ENCODE peak calls at places on chromosomes 7 and 10, in five cellular contexts. B is mammary epithelial cell, U is endothelial cell of umbilical vein, G is substantia nigra, Y is GM23248. X is an unnamed sample.

GRCh38 chr7:41695661-41696322 is 7.1 kb downstream of the INHBA start:
- DNase-seq in B (no peak), U (no peak), G (no peak), Y (no peak), X (no peak)

GRCh38 chr10:124624456-124624855 is 119.7 kb downstream of the FAM53B start:
- DNase-seq in B (no peak), U (no peak), G (no peak), Y (no peak), X (no peak)

GRCh38 chr7:30921540-30921930 is 9.9 kb downstream of the AQP1 start:
- DNase-seq in B (no peak), U (no peak), G (no peak), Y (no peak), X (no peak)

GRCh38 chr10:114607358-114607998 is 50.6 kb downstream of the ABLIM1 start:
- DNase-seq in B (peak), U (peak), G (no peak), Y (peak), X (no peak)

GRCh38 chr10:57692255-57692980 is 575.3 kb downstream of the IPMK start:
- DNase-seq in B (peak), U (no peak), G (no peak), Y (peak), X (no peak)

GRCh38 chr7:17991866-17992648 is 35.6 kb downstream of the PRPS1L1 start:
- DNase-seq in B (no peak), U (no peak), G (no peak), Y (peak), X (no peak)

GRCh38 chr10:124605856-124606812 is 138.0 kb downstream of the FAM53B start:
- DNase-seq in B (no peak), U (no peak), G (no peak), Y (no peak), X (no peak)

GRCh38 chr10:22856444-22857074 is 71.3 kb upstream of the ARMC3 start:
- DNase-seq in B (no peak), U (no peak), G (no peak), Y (no peak), X (no peak)

GRCh38 chr10:13536674-13537366 is 8.0 kb upstream of the BEND7 start:
- DNase-seq in B (peak), U (peak), G (no peak), Y (peak), X (no peak)

GRCh38 chr7:28082071-28082470 is 98.5 kb downstream of the JAZF1 start:
- DNase-seq in B (no peak), U (no peak), G (no peak), Y (no peak), X (no peak)

GRCh38 chr10:1731592-1731991 is 5.7 kb downstream of the ADARB2 start:
- DNase-seq in B (no peak), U (no peak), G (no peak), Y (no peak), X (no peak)

GRCh38 chr10:53903756-53904155 is 897.3 kb downstream of the PCDH15 start:
- DNase-seq in B (peak), U (no peak), G (no peak), Y (no peak), X (no peak)

GRCh38 chr7:43834463-43835251 is 34.7 kb downstream of the MRPS24 start:
- DNase-seq in B (peak), U (peak), G (no peak), Y (peak), X (no peak)

GRCh38 chr10:126854726-126855125 is 50.5 kb upstream of the DOCK1 start:
- DNase-seq in B (no peak), U (no peak), G (no peak), Y (no peak), X (no peak)

GRCh38 chr10:29811751-29812427 is 177.1 kb upstream of the SVIL start:
- DNase-seq in B (peak), U (peak), G (no peak), Y (peak), X (peak)
- H3K27ac ChIP-seq in B (peak), U (no peak), G (no peak), Y (peak), X (no peak)

GRCh38 chr10:86413046-86413728 is 46.6 kb upstream of the GRID1 start:
- DNase-seq in B (no peak), U (no peak), G (no peak), Y (peak), X (no peak)

GRCh38 chr10:86411281-86411841 is 44.8 kb upstream of the GRID1 start:
- DNase-seq in B (no peak), U (peak), G (no peak), Y (peak), X (no peak)

GRCh38 chr10:86410542-86411124 is 44.0 kb upstream of the GRID1 start:
- DNase-seq in B (no peak), U (no peak), G (no peak), Y (peak), X (no peak)

GRCh38 chr10:86409183-86409582 is 42.6 kb upstream of the GRID1 start:
- DNase-seq in B (no peak), U (no peak), G (no peak), Y (no peak), X (no peak)

DNA sequence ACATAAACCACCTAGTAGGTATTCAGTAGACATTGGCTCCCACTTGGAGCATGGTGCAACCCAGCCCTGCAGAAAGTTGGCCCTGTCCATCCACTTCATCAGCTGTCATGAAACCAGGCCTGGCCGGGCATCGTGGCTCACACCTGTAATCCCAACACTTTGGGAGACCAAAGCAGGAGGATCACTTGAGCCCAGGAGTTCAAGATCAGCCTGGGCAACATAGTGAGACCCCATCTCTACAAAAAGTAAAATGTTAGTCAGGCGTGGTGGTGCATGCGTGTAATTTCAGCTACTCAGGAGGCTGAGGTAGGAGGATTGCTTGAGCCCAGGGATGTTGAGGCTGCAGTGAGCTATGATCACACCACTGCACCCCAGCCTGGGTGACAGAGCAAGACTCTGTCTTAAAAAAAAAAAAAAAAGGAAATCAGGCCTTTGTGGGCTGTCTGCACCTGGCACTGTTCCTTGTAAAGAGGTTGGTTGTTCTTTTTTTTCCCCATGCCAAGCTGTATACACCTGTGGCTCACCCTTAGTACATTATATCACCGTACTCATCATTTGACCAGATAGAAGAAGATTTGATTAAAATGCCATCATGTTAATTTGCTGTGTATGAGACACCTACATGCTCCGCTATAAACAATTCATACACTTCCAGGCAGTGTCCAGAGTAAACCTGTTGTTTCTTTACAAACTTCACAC is 45.4 kb upstream of the GRID1 start:
- DNase-seq in B (no peak), U (no peak), G (no peak), Y (no peak), X (no peak)
- H3K27ac ChIP-seq in B (no peak), U (peak), G (no peak), Y (peak), X (no peak)

GRCh38 chr7:24883632-24884013 is 96.4 kb downstream of the OSBPL3 start:
- DNase-seq in B (no peak), U (no peak), G (no peak), Y (no peak), X (no peak)

GRCh38 chr7:24882989-24883631 is 96.9 kb downstream of the OSBPL3 start:
- DNase-seq in B (peak), U (peak), G (no peak), Y (peak), X (peak)

GRCh38 chr7:24885716-24886115 is 94.3 kb downstream of the OSBPL3 start:
- DNase-seq in B (no peak), U (peak), G (no peak), Y (no peak), X (no peak)

GRCh38 chr7:24884401-24884800 is 95.6 kb downstream of the OSBPL3 start:
- DNase-seq in B (no peak), U (no peak), G (no peak), Y (no peak), X (no peak)

DNA sequence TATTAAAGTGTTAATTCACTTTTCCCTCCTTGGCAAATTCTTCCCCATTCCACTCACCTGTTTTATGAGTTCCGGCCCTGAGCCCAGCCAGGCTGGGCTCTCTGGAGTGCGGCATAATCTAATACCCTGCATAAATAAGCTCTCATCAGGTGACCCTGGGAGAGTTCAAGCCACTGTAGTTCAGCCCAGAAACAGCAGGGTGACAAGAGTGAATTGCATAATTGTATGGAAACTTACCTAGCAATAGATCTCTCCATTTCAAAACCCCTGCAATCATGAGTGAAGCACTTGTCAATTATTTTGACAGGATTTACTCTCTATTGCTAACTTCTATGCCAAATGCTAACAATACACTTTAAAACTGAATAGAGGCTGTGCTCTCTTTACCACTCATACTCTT is 94.7 kb downstream of the OSBPL3 start:
- DNase-seq in B (no peak), U (peak), G (no peak), Y (no peak), X (no peak)
- H3K27ac ChIP-seq in B (no peak), U (peak), G (no peak), Y (no peak), X (no peak)

GRCh38 chr10:75061709-75062108 is 49.7 kb upstream of the SAMD8 start:
- DNase-seq in B (no peak), U (no peak), G (no peak), Y (no peak), X (no peak)
- H3K27ac ChIP-seq in B (no peak), U (no peak), G (no peak), Y (peak), X (no peak)

GRCh38 chr7:90595341-90595800 is 750 bp upstream of the CDK14 start:
- DNase-seq in B (no peak), U (no peak), G (no peak), Y (no peak), X (no peak)

GRCh38 chr7:90597527-90597871 is 1.4 kb downstream of the CDK14 start:
- DNase-seq in B (no peak), U (no peak), G (no peak), Y (peak), X (no peak)

GRCh38 chr7:90596745-90597526 is 815 bp downstream of the CDK14 start:
- DNase-seq in B (peak), U (peak), G (no peak), Y (peak), X (no peak)

GRCh38 chr7:90594791-90595317 is 1.3 kb upstream of the CDK14 start:
- DNase-seq in B (peak), U (peak), G (no peak), Y (peak), X (peak)

DNA sequence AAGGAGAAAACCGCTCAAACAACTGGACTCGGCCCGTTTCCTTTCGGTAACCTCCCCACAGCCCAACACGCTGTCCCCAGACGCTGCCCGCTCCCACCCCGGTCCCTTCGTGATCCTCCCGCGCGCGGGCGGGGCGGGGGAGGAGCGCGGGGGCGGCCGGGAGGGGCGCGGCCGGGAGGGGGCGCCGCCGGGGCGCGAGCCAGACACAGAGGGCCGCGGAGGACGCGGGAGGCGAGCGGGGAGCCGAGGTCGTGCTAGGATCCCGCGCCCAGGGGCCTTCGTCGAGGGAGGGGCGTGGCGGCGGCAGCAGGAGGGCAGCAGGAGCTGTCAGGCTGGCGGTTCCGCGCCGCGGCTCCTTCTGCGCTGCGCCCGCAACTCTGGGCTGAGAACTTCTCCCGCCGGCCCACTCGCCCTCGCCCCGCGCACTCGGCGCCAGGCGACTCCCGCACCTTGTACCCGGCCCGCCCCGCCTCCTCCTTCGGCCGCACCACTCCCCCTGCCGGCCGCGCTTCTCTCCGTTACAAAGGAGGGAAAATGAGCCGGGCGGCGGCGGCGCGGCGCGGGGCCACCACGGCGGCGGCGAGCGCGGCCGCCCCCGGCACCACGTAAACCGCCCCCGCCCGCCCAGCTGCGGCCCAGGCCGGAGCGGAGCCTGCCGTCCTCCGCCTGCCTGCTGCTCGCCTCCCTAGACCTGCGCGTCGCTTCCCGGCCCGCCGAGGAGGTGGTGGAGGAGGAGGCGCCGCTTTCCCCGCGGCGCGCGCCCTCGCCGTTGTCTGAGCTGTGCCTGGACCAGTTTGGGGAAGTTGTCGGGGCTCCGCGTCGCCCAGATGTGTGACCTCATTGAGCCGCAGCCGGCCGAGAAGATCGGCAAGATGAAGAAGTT is at the start of gene CDK14:
- DNase-seq in B (peak), U (peak), G (peak), Y (peak), X (peak)
- H3K27ac ChIP-seq in B (peak), U (peak), G (peak), Y (peak), X (peak)

GRCh38 chr7:93530701-93531100 is 43.8 kb downstream of the CALCR start:
- DNase-seq in B (no peak), U (no peak), G (no peak), Y (no peak), X (no peak)

GRCh38 chr7:93538061-93538460 is 36.5 kb downstream of the CALCR start:
- DNase-seq in B (no peak), U (no peak), G (no peak), Y (no peak), X (no peak)

GRCh38 chr7:93535616-93536015 is 38.9 kb downstream of the CALCR start:
- DNase-seq in B (no peak), U (no peak), G (no peak), Y (no peak), X (no peak)
- H3K27ac ChIP-seq in B (no peak), U (no peak), G (no peak), Y (no peak), X (no peak)

GRCh38 chr7:158445421-158446175 is 142.0 kb downstream of the PTPRN2 start:
- DNase-seq in B (no peak), U (no peak), G (no peak), Y (no peak), X (no peak)
- H3K27ac ChIP-seq in B (no peak), U (no peak), G (no peak), Y (no peak), X (no peak)

DNA sequence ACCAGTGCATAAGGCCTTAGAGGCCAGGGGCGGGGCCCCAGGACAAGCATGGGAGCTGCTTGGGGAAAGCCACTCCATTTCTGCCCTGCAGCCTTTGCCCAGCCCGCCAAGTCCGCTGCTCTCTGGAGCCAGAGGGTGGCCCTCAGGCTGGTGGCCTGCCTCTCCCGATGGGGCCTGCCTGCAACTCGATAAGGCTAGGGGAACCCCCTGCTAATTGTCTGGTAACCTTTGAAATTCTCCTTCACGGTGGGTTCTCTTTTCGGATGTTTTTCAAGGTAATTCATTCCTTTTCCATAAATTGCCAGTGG is 94.9 kb downstream of the ZMIZ1 start:
- DNase-seq in B (no peak), U (no peak), G (no peak), Y (no peak), X (no peak)
- H3K27ac ChIP-seq in B (no peak), U (no peak), G (no peak), Y (peak), X (no peak)

GRCh38 chr7:143221737-143222136 is at the start of gene TAS2R40:
- DNase-seq in B (no peak), U (no peak), G (no peak), Y (no peak), X (no peak)
- H3K27ac ChIP-seq in B (no peak), U (no peak), G (peak), Y (no peak), X (no peak)